ENCODE peak calls at places on chromosomes 5 and 9, in ten cellular contexts. One of them, this sample, is unnamed.

GRCh38 chr5:168365581-168366081 is 74.2 kb downstream of the WWC1 start:
- DNase-seq in stimulated activated CD8-positive, alpha-beta memory T cell treated with anti-CD3 and anti-CD28 coated beads, Interleukin-15, amount 100 ng/mL, for 1 hour: no peak
- DNase-seq in central memory CD8-positive, alpha-beta T cell: no peak
- DNase-seq in NCI-H1105: no peak
- DNase-seq in NCI-H1048: no peak
- DNase-seq in activated effector memory CD4-positive, alpha-beta T cell treated with anti-CD3 and anti-CD28 coated beads, Interleukin-2, amount 50 U/mL, for 16 hours: no peak
- DNase-seq in endothelial cell: peak; percentile 6
- DNase-seq in anterior cingulate cortex: peak; percentile 21
- DNase-seq in CD14-positive monocyte: no peak
- DNase-seq in mucosa of gallbladder: peak; percentile 30
- DNase-seq in this sample: no peak

GRCh38 chr9:130597228-130597627 is 17.9 kb downstream of the FUBP3 start:
- DNase-seq in stimulated activated CD8-positive, alpha-beta memory T cell treated with anti-CD3 and anti-CD28 coated beads, Interleukin-15, amount 100 ng/mL, for 1 hour: no peak
- DNase-seq in central memory CD8-positive, alpha-beta T cell: no peak
- DNase-seq in NCI-H1105: no peak
- DNase-seq in NCI-H1048: no peak
- DNase-seq in activated effector memory CD4-positive, alpha-beta T cell treated with anti-CD3 and anti-CD28 coated beads, Interleukin-2, amount 50 U/mL, for 16 hours: no peak
- DNase-seq in endothelial cell: no peak
- DNase-seq in anterior cingulate cortex: no peak
- DNase-seq in CD14-positive monocyte: no peak
- DNase-seq in mucosa of gallbladder: no peak
- DNase-seq in this sample: no peak

GRCh38 chr9:13032585-13032984 is 246.9 kb downstream of the MPDZ start:
- DNase-seq in stimulated activated CD8-positive, alpha-beta memory T cell treated with anti-CD3 and anti-CD28 coated beads, Interleukin-15, amount 100 ng/mL, for 1 hour: no peak
- DNase-seq in central memory CD8-positive, alpha-beta T cell: no peak
- DNase-seq in NCI-H1105: no peak
- DNase-seq in NCI-H1048: no peak
- DNase-seq in activated effector memory CD4-positive, alpha-beta T cell treated with anti-CD3 and anti-CD28 coated beads, Interleukin-2, amount 50 U/mL, for 16 hours: no peak
- DNase-seq in endothelial cell: no peak
- DNase-seq in anterior cingulate cortex: no peak
- DNase-seq in CD14-positive monocyte: no peak
- DNase-seq in mucosa of gallbladder: no peak
- DNase-seq in this sample: no peak

GRCh38 chr9:101307041-101307440 is 77.8 kb downstream of the BAAT start:
- DNase-seq in stimulated activated CD8-positive, alpha-beta memory T cell treated with anti-CD3 and anti-CD28 coated beads, Interleukin-15, amount 100 ng/mL, for 1 hour: no peak
- DNase-seq in central memory CD8-positive, alpha-beta T cell: no peak
- DNase-seq in NCI-H1105: peak; percentile 24
- DNase-seq in NCI-H1048: no peak
- DNase-seq in activated effector memory CD4-positive, alpha-beta T cell treated with anti-CD3 and anti-CD28 coated beads, Interleukin-2, amount 50 U/mL, for 16 hours: no peak
- DNase-seq in endothelial cell: no peak
- DNase-seq in anterior cingulate cortex: no peak
- DNase-seq in CD14-positive monocyte: no peak
- DNase-seq in mucosa of gallbladder: peak; percentile 12
- DNase-seq in this sample: no peak

GRCh38 chr9:127770905-127771569 is 7.4 kb downstream of the SH2D3C start:
- DNase-seq in stimulated activated CD8-positive, alpha-beta memory T cell treated with anti-CD3 and anti-CD28 coated beads, Interleukin-15, amount 100 ng/mL, for 1 hour: peak; percentile 91
- DNase-seq in central memory CD8-positive, alpha-beta T cell: peak; percentile 91
- DNase-seq in NCI-H1105: peak; percentile 93
- DNase-seq in NCI-H1048: peak; percentile 93
- DNase-seq in activated effector memory CD4-positive, alpha-beta T cell treated with anti-CD3 and anti-CD28 coated beads, Interleukin-2, amount 50 U/mL, for 16 hours: peak; percentile 98
- DNase-seq in endothelial cell: peak; percentile 99
- DNase-seq in anterior cingulate cortex: peak; percentile 89
- DNase-seq in CD14-positive monocyte: peak; percentile 98
- DNase-seq in mucosa of gallbladder: peak; percentile 98
- DNase-seq in this sample: peak; percentile 98

GRCh38 chr9:15901572-15901971 is 348.7 kb downstream of the CCDC171 start:
- DNase-seq in stimulated activated CD8-positive, alpha-beta memory T cell treated with anti-CD3 and anti-CD28 coated beads, Interleukin-15, amount 100 ng/mL, for 1 hour: no peak
- DNase-seq in central memory CD8-positive, alpha-beta T cell: no peak
- DNase-seq in NCI-H1105: no peak
- DNase-seq in NCI-H1048: no peak
- DNase-seq in activated effector memory CD4-positive, alpha-beta T cell treated with anti-CD3 and anti-CD28 coated beads, Interleukin-2, amount 50 U/mL, for 16 hours: no peak
- DNase-seq in endothelial cell: no peak
- DNase-seq in anterior cingulate cortex: no peak
- DNase-seq in CD14-positive monocyte: no peak
- DNase-seq in mucosa of gallbladder: no peak
- DNase-seq in this sample: no peak

GRCh38 chr5:170248635-170249227 is 15.9 kb downstream of the C5orf58 start:
- DNase-seq in stimulated activated CD8-positive, alpha-beta memory T cell treated with anti-CD3 and anti-CD28 coated beads, Interleukin-15, amount 100 ng/mL, for 1 hour: no peak
- DNase-seq in central memory CD8-positive, alpha-beta T cell: no peak
- DNase-seq in NCI-H1105: no peak
- DNase-seq in NCI-H1048: no peak
- DNase-seq in activated effector memory CD4-positive, alpha-beta T cell treated with anti-CD3 and anti-CD28 coated beads, Interleukin-2, amount 50 U/mL, for 16 hours: no peak
- DNase-seq in endothelial cell: no peak
- DNase-seq in anterior cingulate cortex: no peak
- DNase-seq in CD14-positive monocyte: no peak
- DNase-seq in mucosa of gallbladder: no peak
- DNase-seq in this sample: no peak

GRCh38 chr9:92432350-92432749 is 8.1 kb upstream of the OMD start:
- DNase-seq in stimulated activated CD8-positive, alpha-beta memory T cell treated with anti-CD3 and anti-CD28 coated beads, Interleukin-15, amount 100 ng/mL, for 1 hour: no peak
- DNase-seq in central memory CD8-positive, alpha-beta T cell: no peak
- DNase-seq in NCI-H1105: no peak
- DNase-seq in NCI-H1048: no peak
- DNase-seq in activated effector memory CD4-positive, alpha-beta T cell treated with anti-CD3 and anti-CD28 coated beads, Interleukin-2, amount 50 U/mL, for 16 hours: no peak
- DNase-seq in endothelial cell: no peak
- DNase-seq in anterior cingulate cortex: no peak
- DNase-seq in CD14-positive monocyte: no peak
- DNase-seq in mucosa of gallbladder: no peak
- DNase-seq in this sample: no peak

GRCh38 chr9:32526707-32527048 is 682 bp upstream of the RIGI start:
- DNase-seq in stimulated activated CD8-positive, alpha-beta memory T cell treated with anti-CD3 and anti-CD28 coated beads, Interleukin-15, amount 100 ng/mL, for 1 hour: no peak
- DNase-seq in central memory CD8-positive, alpha-beta T cell: no peak
- DNase-seq in NCI-H1105: no peak
- DNase-seq in NCI-H1048: no peak
- DNase-seq in activated effector memory CD4-positive, alpha-beta T cell treated with anti-CD3 and anti-CD28 coated beads, Interleukin-2, amount 50 U/mL, for 16 hours: no peak
- DNase-seq in endothelial cell: no peak
- DNase-seq in anterior cingulate cortex: no peak
- DNase-seq in CD14-positive monocyte: no peak
- DNase-seq in mucosa of gallbladder: no peak
- DNase-seq in this sample: no peak

GRCh38 chr5:108521841-108522506 is 140.1 kb upstream of the FBXL17 start:
- DNase-seq in stimulated activated CD8-positive, alpha-beta memory T cell treated with anti-CD3 and anti-CD28 coated beads, Interleukin-15, amount 100 ng/mL, for 1 hour: no peak
- DNase-seq in central memory CD8-positive, alpha-beta T cell: no peak
- DNase-seq in NCI-H1105: peak; percentile 4
- DNase-seq in NCI-H1048: peak; percentile 22
- DNase-seq in activated effector memory CD4-positive, alpha-beta T cell treated with anti-CD3 and anti-CD28 coated beads, Interleukin-2, amount 50 U/mL, for 16 hours: no peak
- DNase-seq in endothelial cell: peak; percentile 62
- DNase-seq in anterior cingulate cortex: no peak
- DNase-seq in CD14-positive monocyte: no peak
- DNase-seq in mucosa of gallbladder: peak; percentile 36
- DNase-seq in this sample: peak; percentile 47

GRCh38 chr9:1729631-1730030 is 285.5 kb upstream of the SMARCA2 start:
- DNase-seq in stimulated activated CD8-positive, alpha-beta memory T cell treated with anti-CD3 and anti-CD28 coated beads, Interleukin-15, amount 100 ng/mL, for 1 hour: no peak
- DNase-seq in central memory CD8-positive, alpha-beta T cell: no peak
- DNase-seq in NCI-H1105: no peak
- DNase-seq in NCI-H1048: no peak
- DNase-seq in activated effector memory CD4-positive, alpha-beta T cell treated with anti-CD3 and anti-CD28 coated beads, Interleukin-2, amount 50 U/mL, for 16 hours: no peak
- DNase-seq in endothelial cell: no peak
- DNase-seq in anterior cingulate cortex: no peak
- DNase-seq in CD14-positive monocyte: no peak
- DNase-seq in mucosa of gallbladder: no peak
- DNase-seq in this sample: no peak

GRCh38 chr9:133031496-133031911 is 707 bp downstream of the GTF3C5 start:
- DNase-seq in stimulated activated CD8-positive, alpha-beta memory T cell treated with anti-CD3 and anti-CD28 coated beads, Interleukin-15, amount 100 ng/mL, for 1 hour: no peak
- DNase-seq in central memory CD8-positive, alpha-beta T cell: no peak
- DNase-seq in NCI-H1105: no peak
- DNase-seq in NCI-H1048: no peak
- DNase-seq in activated effector memory CD4-positive, alpha-beta T cell treated with anti-CD3 and anti-CD28 coated beads, Interleukin-2, amount 50 U/mL, for 16 hours: no peak
- DNase-seq in endothelial cell: no peak
- DNase-seq in anterior cingulate cortex: no peak
- DNase-seq in CD14-positive monocyte: no peak
- DNase-seq in mucosa of gallbladder: no peak
- DNase-seq in this sample: no peak

GRCh38 chr9:110089681-110090370 is 118.1 kb downstream of the C9orf152 start:
- DNase-seq in stimulated activated CD8-positive, alpha-beta memory T cell treated with anti-CD3 and anti-CD28 coated beads, Interleukin-15, amount 100 ng/mL, for 1 hour: no peak
- DNase-seq in central memory CD8-positive, alpha-beta T cell: no peak
- DNase-seq in NCI-H1105: peak; percentile 52
- DNase-seq in NCI-H1048: no peak
- DNase-seq in activated effector memory CD4-positive, alpha-beta T cell treated with anti-CD3 and anti-CD28 coated beads, Interleukin-2, amount 50 U/mL, for 16 hours: no peak
- DNase-seq in endothelial cell: no peak
- DNase-seq in anterior cingulate cortex: no peak
- DNase-seq in CD14-positive monocyte: no peak
- DNase-seq in mucosa of gallbladder: peak; percentile 62
- DNase-seq in this sample: no peak

GRCh38 chr9:15357050-15357653 is 50.1 kb upstream of the TTC39B start:
- DNase-seq in stimulated activated CD8-positive, alpha-beta memory T cell treated with anti-CD3 and anti-CD28 coated beads, Interleukin-15, amount 100 ng/mL, for 1 hour: peak; percentile 11
- DNase-seq in central memory CD8-positive, alpha-beta T cell: no peak
- DNase-seq in NCI-H1105: no peak
- DNase-seq in NCI-H1048: no peak
- DNase-seq in activated effector memory CD4-positive, alpha-beta T cell treated with anti-CD3 and anti-CD28 coated beads, Interleukin-2, amount 50 U/mL, for 16 hours: peak; percentile 75
- DNase-seq in endothelial cell: peak; percentile 10
- DNase-seq in anterior cingulate cortex: no peak
- DNase-seq in CD14-positive monocyte: no peak
- DNase-seq in mucosa of gallbladder: peak; percentile 58
- DNase-seq in this sample: no peak

GRCh38 chr9:86563350-86563749 is 209.1 kb upstream of the TUT7 start:
- DNase-seq in stimulated activated CD8-positive, alpha-beta memory T cell treated with anti-CD3 and anti-CD28 coated beads, Interleukin-15, amount 100 ng/mL, for 1 hour: no peak
- DNase-seq in central memory CD8-positive, alpha-beta T cell: no peak
- DNase-seq in NCI-H1105: no peak
- DNase-seq in NCI-H1048: no peak
- DNase-seq in activated effector memory CD4-positive, alpha-beta T cell treated with anti-CD3 and anti-CD28 coated beads, Interleukin-2, amount 50 U/mL, for 16 hours: no peak
- DNase-seq in endothelial cell: no peak
- DNase-seq in anterior cingulate cortex: no peak
- DNase-seq in CD14-positive monocyte: no peak
- DNase-seq in mucosa of gallbladder: no peak
- DNase-seq in this sample: no peak

GRCh38 chr9:21455320-21455719 is 15.1 kb downstream of the IFNA1 start:
- DNase-seq in stimulated activated CD8-positive, alpha-beta memory T cell treated with anti-CD3 and anti-CD28 coated beads, Interleukin-15, amount 100 ng/mL, for 1 hour: no peak
- DNase-seq in central memory CD8-positive, alpha-beta T cell: no peak
- DNase-seq in NCI-H1105: no peak
- DNase-seq in NCI-H1048: no peak
- DNase-seq in activated effector memory CD4-positive, alpha-beta T cell treated with anti-CD3 and anti-CD28 coated beads, Interleukin-2, amount 50 U/mL, for 16 hours: no peak
- DNase-seq in endothelial cell: peak; percentile 33
- DNase-seq in anterior cingulate cortex: peak; percentile 29
- DNase-seq in CD14-positive monocyte: peak; percentile 40
- DNase-seq in mucosa of gallbladder: no peak
- DNase-seq in this sample: no peak

GRCh38 chr9:14910178-14910805 is at the start of gene FREM1:
- DNase-seq in stimulated activated CD8-positive, alpha-beta memory T cell treated with anti-CD3 and anti-CD28 coated beads, Interleukin-15, amount 100 ng/mL, for 1 hour: no peak
- DNase-seq in central memory CD8-positive, alpha-beta T cell: no peak
- DNase-seq in NCI-H1105: peak; percentile 71
- DNase-seq in NCI-H1048: no peak
- DNase-seq in activated effector memory CD4-positive, alpha-beta T cell treated with anti-CD3 and anti-CD28 coated beads, Interleukin-2, amount 50 U/mL, for 16 hours: no peak
- DNase-seq in endothelial cell: peak; percentile 38
- DNase-seq in anterior cingulate cortex: no peak
- DNase-seq in CD14-positive monocyte: no peak
- DNase-seq in mucosa of gallbladder: peak; percentile 41
- DNase-seq in this sample: peak; percentile 40

GRCh38 chr9:86230858-86231257 is 28.6 kb downstream of the C9orf153 start:
- DNase-seq in stimulated activated CD8-positive, alpha-beta memory T cell treated with anti-CD3 and anti-CD28 coated beads, Interleukin-15, amount 100 ng/mL, for 1 hour: no peak
- DNase-seq in central memory CD8-positive, alpha-beta T cell: no peak
- DNase-seq in NCI-H1105: no peak
- DNase-seq in NCI-H1048: no peak
- DNase-seq in activated effector memory CD4-positive, alpha-beta T cell treated with anti-CD3 and anti-CD28 coated beads, Interleukin-2, amount 50 U/mL, for 16 hours: no peak
- DNase-seq in endothelial cell: no peak
- DNase-seq in anterior cingulate cortex: no peak
- DNase-seq in CD14-positive monocyte: no peak
- DNase-seq in mucosa of gallbladder: no peak
- DNase-seq in this sample: no peak

GRCh38 chr9:93183663-93184438 is at the start of gene WNK2:
- DNase-seq in stimulated activated CD8-positive, alpha-beta memory T cell treated with anti-CD3 and anti-CD28 coated beads, Interleukin-15, amount 100 ng/mL, for 1 hour: no peak
- DNase-seq in central memory CD8-positive, alpha-beta T cell: no peak
- DNase-seq in NCI-H1105: peak; percentile 41
- DNase-seq in NCI-H1048: no peak
- DNase-seq in activated effector memory CD4-positive, alpha-beta T cell treated with anti-CD3 and anti-CD28 coated beads, Interleukin-2, amount 50 U/mL, for 16 hours: peak; percentile 77
- DNase-seq in endothelial cell: peak; percentile 27
- DNase-seq in anterior cingulate cortex: no peak
- DNase-seq in CD14-positive monocyte: no peak
- DNase-seq in mucosa of gallbladder: no peak
- DNase-seq in this sample: no peak

GRCh38 chr5:107248065-107248695 is 422.6 kb downstream of the EFNA5 start:
- DNase-seq in stimulated activated CD8-positive, alpha-beta memory T cell treated with anti-CD3 and anti-CD28 coated beads, Interleukin-15, amount 100 ng/mL, for 1 hour: no peak
- DNase-seq in central memory CD8-positive, alpha-beta T cell: no peak
- DNase-seq in NCI-H1105: no peak
- DNase-seq in NCI-H1048: peak; percentile 29
- DNase-seq in activated effector memory CD4-positive, alpha-beta T cell treated with anti-CD3 and anti-CD28 coated beads, Interleukin-2, amount 50 U/mL, for 16 hours: peak; percentile 63
- DNase-seq in endothelial cell: peak; percentile 73
- DNase-seq in anterior cingulate cortex: peak; percentile 5
- DNase-seq in CD14-positive monocyte: no peak
- DNase-seq in mucosa of gallbladder: peak; percentile 52
- DNase-seq in this sample: peak; percentile 57

GRCh38 chr9:2015581-2016410 is 649 bp downstream of the SMARCA2 start:
- DNase-seq in stimulated activated CD8-positive, alpha-beta memory T cell treated with anti-CD3 and anti-CD28 coated beads, Interleukin-15, amount 100 ng/mL, for 1 hour: peak; percentile 14
- DNase-seq in central memory CD8-positive, alpha-beta T cell: peak; percentile 37
- DNase-seq in NCI-H1105: peak; percentile 27
- DNase-seq in NCI-H1048: peak; percentile 13
- DNase-seq in activated effector memory CD4-positive, alpha-beta T cell treated with anti-CD3 and anti-CD28 coated beads, Interleukin-2, amount 50 U/mL, for 16 hours: peak; percentile 85
- DNase-seq in endothelial cell: peak; percentile 57
- DNase-seq in anterior cingulate cortex: peak; percentile 42
- DNase-seq in CD14-positive monocyte: no peak
- DNase-seq in mucosa of gallbladder: peak; percentile 47
- DNase-seq in this sample: peak; percentile 41

GRCh38 chr5:44294492-44294891 is 94.7 kb downstream of the FGF10 start:
- DNase-seq in stimulated activated CD8-positive, alpha-beta memory T cell treated with anti-CD3 and anti-CD28 coated beads, Interleukin-15, amount 100 ng/mL, for 1 hour: no peak
- DNase-seq in central memory CD8-positive, alpha-beta T cell: no peak
- DNase-seq in NCI-H1105: no peak
- DNase-seq in NCI-H1048: no peak
- DNase-seq in activated effector memory CD4-positive, alpha-beta T cell treated with anti-CD3 and anti-CD28 coated beads, Interleukin-2, amount 50 U/mL, for 16 hours: no peak
- DNase-seq in endothelial cell: no peak
- DNase-seq in anterior cingulate cortex: no peak
- DNase-seq in CD14-positive monocyte: no peak
- DNase-seq in mucosa of gallbladder: no peak
- DNase-seq in this sample: no peak

GRCh38 chr5:132268698-132269551 is 11.4 kb downstream of the PDLIM4 start:
- DNase-seq in stimulated activated CD8-positive, alpha-beta memory T cell treated with anti-CD3 and anti-CD28 coated beads, Interleukin-15, amount 100 ng/mL, for 1 hour: no peak
- DNase-seq in central memory CD8-positive, alpha-beta T cell: no peak
- DNase-seq in NCI-H1105: no peak
- DNase-seq in NCI-H1048: no peak
- DNase-seq in activated effector memory CD4-positive, alpha-beta T cell treated with anti-CD3 and anti-CD28 coated beads, Interleukin-2, amount 50 U/mL, for 16 hours: no peak
- DNase-seq in endothelial cell: no peak
- DNase-seq in anterior cingulate cortex: no peak
- DNase-seq in CD14-positive monocyte: no peak
- DNase-seq in mucosa of gallbladder: no peak
- DNase-seq in this sample: no peak

GRCh38 chr5:124655943-124656459 is 90.4 kb downstream of the ZNF608 start:
- DNase-seq in stimulated activated CD8-positive, alpha-beta memory T cell treated with anti-CD3 and anti-CD28 coated beads, Interleukin-15, amount 100 ng/mL, for 1 hour: no peak
- DNase-seq in central memory CD8-positive, alpha-beta T cell: no peak
- DNase-seq in NCI-H1105: peak; percentile 49
- DNase-seq in NCI-H1048: peak; percentile 89
- DNase-seq in activated effector memory CD4-positive, alpha-beta T cell treated with anti-CD3 and anti-CD28 coated beads, Interleukin-2, amount 50 U/mL, for 16 hours: no peak
- DNase-seq in endothelial cell: no peak
- DNase-seq in anterior cingulate cortex: no peak
- DNase-seq in CD14-positive monocyte: no peak
- DNase-seq in mucosa of gallbladder: peak; percentile 49
- DNase-seq in this sample: no peak

GRCh38 chr9:134218230-134218629 is 53.9 kb upstream of the RNU6ATAC start:
- DNase-seq in stimulated activated CD8-positive, alpha-beta memory T cell treated with anti-CD3 and anti-CD28 coated beads, Interleukin-15, amount 100 ng/mL, for 1 hour: no peak
- DNase-seq in central memory CD8-positive, alpha-beta T cell: no peak
- DNase-seq in NCI-H1105: no peak
- DNase-seq in NCI-H1048: no peak
- DNase-seq in activated effector memory CD4-positive, alpha-beta T cell treated with anti-CD3 and anti-CD28 coated beads, Interleukin-2, amount 50 U/mL, for 16 hours: no peak
- DNase-seq in endothelial cell: no peak
- DNase-seq in anterior cingulate cortex: no peak
- DNase-seq in CD14-positive monocyte: no peak
- DNase-seq in mucosa of gallbladder: no peak
- DNase-seq in this sample: no peak

GRCh38 chr9:121902483-121903135 is 190.5 kb downstream of the TTLL11 start:
- DNase-seq in stimulated activated CD8-positive, alpha-beta memory T cell treated with anti-CD3 and anti-CD28 coated beads, Interleukin-15, amount 100 ng/mL, for 1 hour: no peak
- DNase-seq in central memory CD8-positive, alpha-beta T cell: no peak
- DNase-seq in NCI-H1105: no peak
- DNase-seq in NCI-H1048: no peak
- DNase-seq in activated effector memory CD4-positive, alpha-beta T cell treated with anti-CD3 and anti-CD28 coated beads, Interleukin-2, amount 50 U/mL, for 16 hours: no peak
- DNase-seq in endothelial cell: no peak
- DNase-seq in anterior cingulate cortex: no peak
- DNase-seq in CD14-positive monocyte: no peak
- DNase-seq in mucosa of gallbladder: peak; percentile 45
- DNase-seq in this sample: no peak

GRCh38 chr9:136732446-136733178 is 10.1 kb downstream of the LCN10 start:
- DNase-seq in stimulated activated CD8-positive, alpha-beta memory T cell treated with anti-CD3 and anti-CD28 coated beads, Interleukin-15, amount 100 ng/mL, for 1 hour: no peak
- DNase-seq in central memory CD8-positive, alpha-beta T cell: no peak
- DNase-seq in NCI-H1105: no peak
- DNase-seq in NCI-H1048: no peak
- DNase-seq in activated effector memory CD4-positive, alpha-beta T cell treated with anti-CD3 and anti-CD28 coated beads, Interleukin-2, amount 50 U/mL, for 16 hours: no peak
- DNase-seq in endothelial cell: no peak
- DNase-seq in anterior cingulate cortex: no peak
- DNase-seq in CD14-positive monocyte: no peak
- DNase-seq in mucosa of gallbladder: no peak
- DNase-seq in this sample: no peak

GRCh38 chr5:61706751-61707150 is 374.7 kb downstream of the ZSWIM6 start:
- DNase-seq in stimulated activated CD8-positive, alpha-beta memory T cell treated with anti-CD3 and anti-CD28 coated beads, Interleukin-15, amount 100 ng/mL, for 1 hour: no peak
- DNase-seq in central memory CD8-positive, alpha-beta T cell: no peak
- DNase-seq in NCI-H1105: no peak
- DNase-seq in NCI-H1048: no peak
- DNase-seq in activated effector memory CD4-positive, alpha-beta T cell treated with anti-CD3 and anti-CD28 coated beads, Interleukin-2, amount 50 U/mL, for 16 hours: no peak
- DNase-seq in endothelial cell: peak; percentile 53
- DNase-seq in anterior cingulate cortex: no peak
- DNase-seq in CD14-positive monocyte: no peak
- DNase-seq in mucosa of gallbladder: no peak
- DNase-seq in this sample: no peak